ENCODE peak calls at places on chromosomes 3 and 15, in six cellular contexts. F is ELR, Q is cardiac muscle cell, C is hippocampal formation, X is MM.1S, K is activated T-cell treated with anti-CD3 and anti-CD28 coated beads for 1 hour. T is an unnamed sample.

GRCh38 chr3:52392216-52392930 is 52.5 kb downstream of the SEMA3G start:
- DNase-seq in F (no peak), Q (no peak), C (no peak), X (no peak), K (no peak), T (no peak)

GRCh38 chr3:51282931-51283330 is 102.2 kb upstream of the MANF start:
- DNase-seq in F (peak; percentile 49), Q (no peak), C (no peak), X (no peak), K (no peak), T (no peak)

GRCh38 chr3:1587426-1587825 is 494.6 kb downstream of the CNTN6 start:
- DNase-seq in F (no peak), Q (no peak), C (no peak), X (no peak), K (no peak), T (no peak)

GRCh38 chr15:45790325-45790943 is 155.6 kb downstream of the SQOR start:
- DNase-seq in F (peak; percentile 28), Q (peak; percentile 43), C (peak; percentile 1), X (peak; percentile 38), K (no peak), T (peak; percentile 10)

GRCh38 chr3:169085827-169086226 is 577.7 kb downstream of the MECOM start:
- DNase-seq in F (peak; percentile 90), Q (no peak), C (no peak), X (no peak), K (no peak), T (no peak)

GRCh38 chr15:92158426-92158825 is 235.3 kb upstream of the ST8SIA2 start:
- DNase-seq in F (no peak), Q (no peak), C (no peak), X (no peak), K (no peak), T (no peak)

GRCh38 chr3:127585163-127585812 is 5.2 kb downstream of the TPRA1 start:
- DNase-seq in F (peak; percentile 36), Q (no peak), C (no peak), X (no peak), K (no peak), T (no peak)

GRCh38 chr3:30855390-30855789 is 39.1 kb downstream of the GADL1 start:
- DNase-seq in F (peak; percentile 27), Q (no peak), C (no peak), X (no peak), K (no peak), T (no peak)

GRCh38 chr3:134291300-134292254 is 40.9 kb upstream of the RYK start:
- DNase-seq in F (no peak), Q (no peak), C (no peak), X (no peak), K (no peak), T (no peak)

GRCh38 chr15:92882697-92883642 is 17.2 kb upstream of the CHD2 start:
- DNase-seq in F (no peak), Q (peak; percentile 40), C (peak; percentile 99), X (peak; percentile 26), K (peak; percentile 11), T (no peak)

GRCh38 chr15:75307778-75308390 is 25.2 kb downstream of the GOLGA6D start:
- DNase-seq in F (peak; percentile 55), Q (peak; percentile 57), C (no peak), X (peak; percentile 34), K (no peak), T (no peak)

GRCh38 chr3:29286841-29287240 is 6.0 kb downstream of the RBMS3 start:
- DNase-seq in F (peak; percentile 64), Q (no peak), C (no peak), X (no peak), K (no peak), T (no peak)

GRCh38 chr15:25887870-25888269 is 24.7 kb upstream of the ATP10A start:
- DNase-seq in F (no peak), Q (no peak), C (no peak), X (no peak), K (no peak), T (no peak)

GRCh38 chr15:67548532-67548852 is 6.0 kb downstream of the MAP2K5 start:
- DNase-seq in F (no peak), Q (no peak), C (no peak), X (no peak), K (no peak), T (peak; percentile 38)

GRCh38 chr3:111238896-111239295 is 167.3 kb downstream of the NECTIN3 start:
- DNase-seq in F (no peak), Q (no peak), C (no peak), X (peak; percentile 89), K (no peak), T (no peak)

GRCh38 chr3:136818851-136819783 is at the start of gene SLC35G2:
- DNase-seq in F (peak; percentile 88), Q (peak; percentile 72), C (no peak), X (no peak), K (peak; percentile 2), T (peak; percentile 57)

GRCh38 chr15:78065284-78065872 is 12.1 kb downstream of the TBC1D2B start:
- DNase-seq in F (peak; percentile 98), Q (no peak), C (peak; percentile 48), X (peak; percentile 67), K (no peak), T (peak; percentile 61)

GRCh38 chr3:195829897-195830254 is 18.1 kb upstream of the MUC4 start:
- DNase-seq in F (no peak), Q (no peak), C (no peak), X (no peak), K (no peak), T (no peak)

GRCh38 chr15:89680282-89680873 is 1.2 kb upstream of the PLIN1 start:
- DNase-seq in F (no peak), Q (no peak), C (peak; percentile 63), X (no peak), K (no peak), T (peak; percentile 62)

GRCh38 chr3:58529516-58530353 is 7.3 kb downstream of the ACOX2 start:
- DNase-seq in F (peak; percentile 29), Q (peak; percentile 66), C (no peak), X (no peak), K (no peak), T (no peak)

GRCh38 chr15:71612869-71613268 is 197.5 kb upstream of the NR2E3 start:
- DNase-seq in F (no peak), Q (no peak), C (no peak), X (no peak), K (no peak), T (no peak)

GRCh38 chr3:146546366-146546965 is 2.1 kb upstream of the PLSCR1 start:
- DNase-seq in F (peak; percentile 47), Q (no peak), C (no peak), X (peak; percentile 83), K (no peak), T (no peak)

GRCh38 chr15:33200444-33200843 is 5.9 kb upstream of the FMN1 start:
- DNase-seq in F (no peak), Q (no peak), C (no peak), X (no peak), K (no peak), T (no peak)

GRCh38 chr3:64552160-64552559 is 135.6 kb downstream of the ADAMTS9 start:
- DNase-seq in F (no peak), Q (no peak), C (no peak), X (peak; percentile 15), K (no peak), T (no peak)

T was measured in globus pallidus.